ENCODE peak calls at places on chromosomes 13 and 19, in five cellular contexts. One of them, this sample, is unnamed.

GRCh38 chr19:2274937-2275535 is 6.9 kb downstream of the PEAK3 start:
- DNase-seq in NCI-H460: no peak
- DNase-seq in mammary epithelial cell: peak; percentile 44
- DNase-seq in kidney tubule cell: peak; percentile 65
- DNase-seq in IMR-90: peak; percentile 64
- DNase-seq in this sample: no peak

GRCh38 chr19:49434907-49435577 is 6.3 kb downstream of the SLC17A7 start:
- DNase-seq in NCI-H460: no peak
- DNase-seq in mammary epithelial cell: no peak
- DNase-seq in kidney tubule cell: no peak
- DNase-seq in IMR-90: no peak
- DNase-seq in this sample: no peak

GRCh38 chr13:47890146-47890814 is 110.8 kb downstream of the SUCLA2 start:
- DNase-seq in NCI-H460: no peak
- DNase-seq in mammary epithelial cell: no peak
- DNase-seq in kidney tubule cell: no peak
- DNase-seq in IMR-90: no peak
- DNase-seq in this sample: no peak

GRCh38 chr13:36551445-36551844 is 119.2 kb downstream of the CCNA1 start:
- DNase-seq in NCI-H460: no peak
- DNase-seq in mammary epithelial cell: no peak
- DNase-seq in kidney tubule cell: no peak
- DNase-seq in IMR-90: no peak
- DNase-seq in this sample: no peak

GRCh38 chr19:2426661-2427322 is 594 bp downstream of the TIMM13 start:
- DNase-seq in NCI-H460: no peak
- DNase-seq in mammary epithelial cell: peak; percentile 35
- DNase-seq in kidney tubule cell: peak; percentile 45
- DNase-seq in IMR-90: peak; percentile 14
- DNase-seq in this sample: no peak

GRCh38 chr19:912181-913079 is 589 bp downstream of the R3HDM4 start:
- DNase-seq in NCI-H460: no peak
- DNase-seq in mammary epithelial cell: peak; percentile 36
- DNase-seq in kidney tubule cell: no peak
- DNase-seq in IMR-90: no peak
- DNase-seq in this sample: no peak

GRCh38 chr19:3115916-3116602 is 19.8 kb upstream of the GNA15 start:
- DNase-seq in NCI-H460: peak; percentile 11
- DNase-seq in mammary epithelial cell: peak; percentile 52
- DNase-seq in kidney tubule cell: peak; percentile 36
- DNase-seq in IMR-90: no peak
- DNase-seq in this sample: no peak

GRCh38 chr19:11418518-11419506 is at the start of gene RGL3:
- DNase-seq in NCI-H460: no peak
- DNase-seq in mammary epithelial cell: no peak
- DNase-seq in kidney tubule cell: peak; percentile 59
- DNase-seq in IMR-90: no peak
- DNase-seq in this sample: no peak

GRCh38 chr19:11624064-11624463 is 26.8 kb downstream of the ZNF627 start:
- DNase-seq in NCI-H460: no peak
- DNase-seq in mammary epithelial cell: peak; percentile 28
- DNase-seq in kidney tubule cell: peak; percentile 62
- DNase-seq in IMR-90: peak; percentile 35
- DNase-seq in this sample: peak; percentile 19

GRCh38 chr19:11659612-11660011 is 62.3 kb downstream of the ZNF627 start:
- DNase-seq in NCI-H460: no peak
- DNase-seq in mammary epithelial cell: peak; percentile 6
- DNase-seq in kidney tubule cell: no peak
- DNase-seq in IMR-90: peak; percentile 12
- DNase-seq in this sample: no peak

GRCh38 chr13:27383104-27383921 is 41.1 kb upstream of the GTF3A start:
- DNase-seq in NCI-H460: no peak
- DNase-seq in mammary epithelial cell: no peak
- DNase-seq in kidney tubule cell: no peak
- DNase-seq in IMR-90: no peak
- DNase-seq in this sample: no peak

GRCh38 chr13:110583178-110583865 is 21.8 kb upstream of the RAB20 start:
- DNase-seq in NCI-H460: no peak
- DNase-seq in mammary epithelial cell: no peak
- DNase-seq in kidney tubule cell: no peak
- DNase-seq in IMR-90: no peak
- DNase-seq in this sample: no peak

GRCh38 chr13:26326562-26326961 is 72.6 kb downstream of the CDK8 start:
- DNase-seq in NCI-H460: no peak
- DNase-seq in mammary epithelial cell: no peak
- DNase-seq in kidney tubule cell: no peak
- DNase-seq in IMR-90: no peak
- DNase-seq in this sample: no peak

GRCh38 chr13:29801737-29802305 is 48.6 kb downstream of the UBL3 start:
- DNase-seq in NCI-H460: no peak
- DNase-seq in mammary epithelial cell: no peak
- DNase-seq in kidney tubule cell: no peak
- DNase-seq in IMR-90: peak; percentile 20
- DNase-seq in this sample: no peak